ENCODE peak calls at places on chromosomes 11 and 22, in eight cellular contexts. W, D, G, Q, O, K, U and M are unnamed samples.

GRCh38 chr11:130448416-130449068 is at the start of gene ADAMTS15:
- ATAC-seq in W (peak), D (peak), G (peak), Q (peak), O (peak), K (peak), U (peak), M (peak)

GRCh38 chr11:11960687-11961086 is 47.7 kb downstream of the DKK3 start:
- ATAC-seq in W (no peak), D (no peak), G (no peak), Q (no peak), O (peak), K (no peak), U (no peak), M (no peak)

GRCh38 chr11:69660001-69660500 is 15.1 kb downstream of the LTO1 start:
- ATAC-seq in W (no peak), D (no peak), G (no peak), Q (no peak), O (no peak), K (no peak), U (no peak), M (no peak)

GRCh38 chr11:74179234-74180126 is 8.4 kb downstream of the PPME1 start:
- ATAC-seq in W (no peak), D (no peak), G (no peak), Q (no peak), O (no peak), K (no peak), U (no peak), M (no peak)

GRCh38 chr11:78476066-78476465 is 58.4 kb upstream of the GAB2 start:
- ATAC-seq in W (no peak), D (peak), G (no peak), Q (no peak), O (no peak), K (no peak), U (no peak), M (no peak)

GRCh38 chr11:70603064-70603755 is 204.9 kb downstream of the CTTN start:
- ATAC-seq in W (peak), D (peak), G (no peak), Q (no peak), O (peak), K (no peak), U (no peak), M (no peak)

GRCh38 chr11:127943763-127944162 is 643.6 kb downstream of the ETS1 start:
- ATAC-seq in W (no peak), D (peak), G (no peak), Q (no peak), O (no peak), K (no peak), U (no peak), M (no peak)

GRCh38 chr11:75380716-75381420 is 18.4 kb upstream of the RPS3 start:
- ATAC-seq in W (peak), D (peak), G (peak), Q (peak), O (peak), K (peak), U (peak), M (peak)

GRCh38 chr22:38314140-38314991 is 2.9 kb downstream of the CSNK1E start:
- ATAC-seq in W (no peak), D (peak), G (peak), Q (no peak), O (no peak), K (no peak), U (no peak), M (no peak)

GRCh38 chr11:30342736-30343166 is 19.8 kb downstream of the ARL14EP start:
- ATAC-seq in W (peak), D (no peak), G (no peak), Q (no peak), O (peak), K (no peak), U (no peak), M (no peak)

GRCh38 chr22:50308597-50308935 is 1.1 kb upstream of the PLXNB2 start:
- ATAC-seq in W (peak), D (no peak), G (peak), Q (no peak), O (peak), K (peak), U (no peak), M (peak)

GRCh38 chr11:108857382-108857781 is 192.5 kb downstream of the DDX10 start:
- ATAC-seq in W (no peak), D (no peak), G (peak), Q (no peak), O (no peak), K (peak), U (peak), M (no peak)

GRCh38 chr11:11520231-11521015 is 101.4 kb downstream of the GALNT18 start:
- ATAC-seq in W (no peak), D (peak), G (peak), Q (no peak), O (peak), K (peak), U (no peak), M (no peak)

GRCh38 chr11:59135648-59136461 is 6.8 kb upstream of the FAM111A start:
- ATAC-seq in W (peak), D (peak), G (peak), Q (peak), O (peak), K (peak), U (peak), M (peak)

GRCh38 chr11:57901756-57902155 is 121.9 kb upstream of the OR9Q1 start:
- ATAC-seq in W (no peak), D (peak), G (no peak), Q (no peak), O (no peak), K (no peak), U (no peak), M (no peak)

GRCh38 chr11:118746988-118747585 is 43.9 kb downstream of the DDX6 start:
- ATAC-seq in W (no peak), D (peak), G (no peak), Q (no peak), O (no peak), K (no peak), U (no peak), M (no peak)

GRCh38 chr11:15828241-15828903 is 528.0 kb downstream of the SOX6 start:
- ATAC-seq in W (no peak), D (no peak), G (peak), Q (no peak), O (no peak), K (peak), U (no peak), M (no peak)

GRCh38 chr11:130831506-130832385 is 84.5 kb downstream of the SNX19 start:
- ATAC-seq in W (no peak), D (peak), G (no peak), Q (no peak), O (no peak), K (no peak), U (no peak), M (no peak)

GRCh38 chr11:109221190-109221589 is 200.8 kb upstream of the C11orf87 start:
- ATAC-seq in W (no peak), D (no peak), G (no peak), Q (no peak), O (no peak), K (no peak), U (no peak), M (no peak)

GRCh38 chr11:121321614-121322243 is 29.2 kb downstream of the SC5D start:
- ATAC-seq in W (peak), D (peak), G (peak), Q (peak), O (peak), K (peak), U (peak), M (no peak)

GRCh38 chr11:69496631-69497220 is 15.3 kb downstream of the LINC01488 start:
- ATAC-seq in W (peak), D (peak), G (peak), Q (peak), O (peak), K (peak), U (peak), M (peak)

GRCh38 chr22:46074771-46075551 is 75.4 kb upstream of the PPARA start:
- ATAC-seq in W (no peak), D (no peak), G (no peak), Q (no peak), O (no peak), K (no peak), U (no peak), M (no peak)

GRCh38 chr11:85048801-85049200 is 578.3 kb downstream of the DLG2 start:
- ATAC-seq in W (no peak), D (no peak), G (no peak), Q (no peak), O (no peak), K (no peak), U (no peak), M (no peak)

DNA sequence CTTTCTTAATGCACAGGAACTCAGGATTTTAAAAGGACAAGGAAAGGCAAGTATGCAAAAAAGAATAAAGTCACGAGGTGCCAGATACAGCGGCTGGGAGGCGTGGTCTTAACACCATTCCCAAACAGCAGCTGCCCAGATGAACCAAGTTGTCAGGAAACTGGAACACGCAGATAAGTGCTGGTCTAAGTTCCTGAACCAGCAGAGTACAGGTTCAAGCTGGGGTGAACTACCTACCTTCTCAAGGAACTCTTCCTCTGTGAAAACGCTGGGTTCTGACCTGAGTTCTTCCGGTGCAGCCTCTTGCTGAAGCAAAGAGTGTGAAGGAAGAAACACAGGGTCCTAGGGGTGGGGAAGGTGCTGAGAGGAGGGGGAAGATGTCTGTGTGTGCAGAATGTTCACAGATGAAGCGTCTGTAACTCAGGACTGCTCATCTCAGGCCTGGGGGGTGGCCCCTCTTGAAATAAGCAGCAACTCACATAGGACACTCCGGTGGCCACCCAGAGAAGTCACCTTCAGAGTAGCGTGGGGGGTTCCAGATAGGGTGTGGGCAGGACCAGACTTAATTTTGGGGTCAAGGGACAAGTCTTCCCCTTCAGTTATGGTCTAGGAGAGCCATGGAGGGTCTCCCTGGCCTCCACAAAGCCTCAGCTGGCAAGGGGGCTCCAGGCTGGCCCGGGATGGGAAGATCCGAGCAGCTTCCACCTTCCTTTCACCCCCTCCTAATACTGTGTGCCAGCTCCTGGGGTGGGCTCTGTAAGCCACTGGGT is 3.2 kb downstream of the TPST2 start:
- ATAC-seq in W (no peak), D (no peak), G (no peak), Q (no peak), O (no peak), K (peak), U (no peak), M (no peak)
- H3K4me3 ChIP-seq in W (no peak), D (no peak), G (no peak), Q (no peak), O (peak), K (no peak), U (no peak), M (no peak)

DNA sequence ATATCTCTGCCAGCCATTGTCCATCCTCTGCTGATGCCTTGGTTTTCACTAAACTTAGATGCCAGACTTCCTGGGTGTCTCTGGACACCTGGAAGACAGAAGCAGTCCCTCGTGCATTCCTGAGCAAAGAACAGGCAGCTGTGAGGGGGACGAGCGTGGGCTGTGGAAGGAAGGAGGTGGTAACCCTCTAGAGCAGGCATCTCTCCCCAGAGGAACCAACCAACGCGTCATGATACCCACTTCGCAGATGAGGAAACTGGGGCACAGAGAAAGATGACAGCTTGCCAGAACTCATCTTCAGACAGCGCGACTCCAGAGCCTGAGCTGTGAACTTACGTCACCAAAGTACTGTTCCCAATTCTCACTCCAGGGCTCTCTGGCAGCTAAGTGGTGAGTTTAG is 123.4 kb downstream of the OPCML start:
- ATAC-seq in W (no peak), D (no peak), G (no peak), Q (no peak), O (no peak), K (no peak), U (no peak), M (no peak)
- H3K4me3 ChIP-seq in W (no peak), D (no peak), G (no peak), Q (no peak), O (no peak), K (no peak), U (no peak), M (no peak)

GRCh38 chr11:105612766-105613165 is 2.9 kb downstream of the GRIA4 start:
- ATAC-seq in W (no peak), D (no peak), G (no peak), Q (no peak), O (no peak), K (no peak), U (no peak), M (no peak)

GRCh38 chr11:105613183-105613582 is 3.3 kb downstream of the GRIA4 start:
- ATAC-seq in W (no peak), D (no peak), G (no peak), Q (no peak), O (no peak), K (no peak), U (no peak), M (no peak)

GRCh38 chr11:105611414-105611813 is 1.5 kb downstream of the GRIA4 start:
- ATAC-seq in W (no peak), D (no peak), G (no peak), Q (no peak), O (no peak), K (no peak), U (no peak), M (no peak)

GRCh38 chr11:105610796-105611361 is 1.0 kb downstream of the GRIA4 start:
- ATAC-seq in W (no peak), D (no peak), G (no peak), Q (no peak), O (no peak), K (no peak), U (no peak), M (no peak)

DNA sequence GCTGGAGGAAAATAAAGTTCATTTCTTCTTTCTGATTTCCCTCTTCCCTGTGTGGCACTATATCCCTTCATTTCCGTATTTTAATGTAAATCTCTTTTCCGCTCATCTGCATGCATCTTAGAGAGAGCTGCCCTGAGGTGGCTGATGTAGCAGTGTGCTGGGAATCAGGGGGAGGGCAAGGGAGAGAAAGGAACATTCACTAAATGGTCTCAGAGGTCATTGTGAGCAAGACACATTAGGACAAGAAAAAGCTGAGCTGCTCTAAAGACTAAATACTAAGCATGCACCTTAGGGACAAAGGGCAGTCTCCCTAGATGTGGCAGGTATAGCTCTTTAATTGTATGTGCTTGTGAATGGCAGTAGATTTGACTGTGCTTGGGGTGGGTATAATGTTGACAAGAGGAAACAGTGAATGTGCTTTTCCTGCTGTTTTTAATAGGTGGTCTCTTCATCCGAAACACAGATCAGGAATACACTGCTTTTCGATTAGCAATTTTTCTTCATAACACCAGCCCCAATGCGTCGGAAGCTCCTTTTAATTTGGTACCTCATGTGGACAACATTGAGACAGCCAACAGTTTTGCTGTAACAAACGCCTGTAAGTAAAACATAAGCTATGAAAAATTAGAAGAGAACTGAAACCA is 2.1 kb downstream of the GRIA4 start:
- ATAC-seq in W (no peak), D (no peak), G (no peak), Q (no peak), O (no peak), K (no peak), U (no peak), M (no peak)
- H3K4me3 ChIP-seq in W (no peak), D (no peak), G (no peak), Q (no peak), O (no peak), K (no peak), U (no peak), M (peak)

DNA sequence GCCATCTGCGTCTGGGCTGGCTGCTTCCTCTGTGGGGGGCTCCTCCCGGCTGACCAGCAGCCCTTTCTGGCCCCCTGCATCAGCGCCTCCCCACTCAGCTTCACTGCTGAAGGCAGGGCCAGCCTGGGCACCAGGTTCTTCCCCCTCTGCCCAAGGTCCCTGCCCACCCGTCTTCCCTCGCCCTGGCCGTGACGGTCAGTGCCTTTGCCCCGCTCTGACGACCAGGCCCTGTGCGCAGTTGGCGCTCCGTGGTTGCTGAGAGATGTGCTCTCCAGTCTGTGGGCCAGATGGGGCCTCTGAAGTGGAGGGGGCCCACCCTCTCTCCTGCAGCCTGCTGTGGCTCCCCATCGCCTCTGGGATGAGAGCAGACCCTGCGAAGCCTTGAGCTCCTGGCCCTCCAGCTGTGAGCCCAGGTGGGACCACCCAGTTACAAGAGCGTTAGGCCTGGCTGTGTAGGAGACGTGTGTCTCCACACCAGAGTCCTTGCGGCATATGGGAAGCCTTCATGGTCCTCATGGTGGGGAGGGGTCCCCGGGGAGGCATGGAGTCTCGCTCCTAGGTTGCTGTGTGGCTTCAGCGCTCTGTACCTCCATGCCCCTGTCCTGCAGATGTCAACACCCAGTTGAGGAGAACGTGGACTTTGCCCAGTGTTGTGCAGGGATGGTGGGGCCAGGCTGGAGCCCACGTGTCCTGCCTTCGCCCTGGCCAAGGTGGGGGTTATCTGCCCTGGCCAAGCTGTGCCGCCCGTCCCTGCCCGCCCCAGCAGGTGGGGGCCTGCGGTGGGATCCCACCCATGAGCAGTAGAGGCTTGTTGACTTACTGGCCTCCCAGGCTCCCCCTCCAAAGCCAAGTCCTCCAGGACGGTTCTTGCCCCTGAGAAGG is 14.2 kb downstream of the LRP5 start:
- ATAC-seq in W (no peak), D (no peak), G (no peak), Q (no peak), O (no peak), K (no peak), U (no peak), M (no peak)
- H3K4me3 ChIP-seq in W (no peak), D (no peak), G (no peak), Q (no peak), O (no peak), K (no peak), U (no peak), M (no peak)